ENCODE peak calls at places on chromosomes 7 and 10, in ten cellular contexts. One of them, this sample, is unnamed.

GRCh38 chr10:119742988-119743646 is 17.3 kb downstream of the INPP5F start:
- DNase-seq in SJSA1: no peak
- DNase-seq in hepatocyte: peak; percentile 55
- DNase-seq in iPS DF 6.9: no peak
- DNase-seq in stomach: no peak
- DNase-seq in transverse colon: peak; percentile 20
- DNase-seq in Panc1: no peak
- DNase-seq in upper lobe of right lung: no peak
- DNase-seq in PC-9: no peak
- DNase-seq in CD8-positive, alpha-beta memory T cell: no peak
- DNase-seq in this sample: peak; percentile 16

GRCh38 chr10:87596351-87596750 is 63.3 kb upstream of the PAPSS2 start:
- DNase-seq in transverse colon: no peak
- DNase-seq in upper lobe of right lung: no peak
- DNase-seq in iPS DF 6.9: no peak
- DNase-seq in stomach: no peak
- DNase-seq in hepatocyte: no peak
- DNase-seq in SJSA1: no peak
- DNase-seq in CD8-positive, alpha-beta memory T cell: no peak
- DNase-seq in Panc1: no peak
- DNase-seq in PC-9: no peak
- DNase-seq in this sample: no peak

GRCh38 chr10:124629410-124629809 is 114.8 kb downstream of the FAM53B start:
- DNase-seq in PC-9: no peak
- DNase-seq in stomach: no peak
- DNase-seq in upper lobe of right lung: no peak
- DNase-seq in Panc1: no peak
- DNase-seq in hepatocyte: no peak
- DNase-seq in CD8-positive, alpha-beta memory T cell: no peak
- DNase-seq in transverse colon: no peak
- DNase-seq in SJSA1: no peak
- DNase-seq in iPS DF 6.9: no peak
- DNase-seq in this sample: no peak

GRCh38 chr10:119701861-119702260 is 24.0 kb upstream of the INPP5F start:
- DNase-seq in Panc1: no peak
- DNase-seq in SJSA1: no peak
- DNase-seq in hepatocyte: no peak
- DNase-seq in upper lobe of right lung: no peak
- DNase-seq in transverse colon: no peak
- DNase-seq in PC-9: no peak
- DNase-seq in CD8-positive, alpha-beta memory T cell: no peak
- DNase-seq in iPS DF 6.9: no peak
- DNase-seq in stomach: no peak
- DNase-seq in this sample: peak; percentile 28

GRCh38 chr7:139594911-139595476 is 71.5 kb downstream of the CLEC2L start:
- DNase-seq in transverse colon: no peak
- DNase-seq in PC-9: no peak
- DNase-seq in upper lobe of right lung: no peak
- DNase-seq in stomach: no peak
- DNase-seq in Panc1: no peak
- DNase-seq in hepatocyte: no peak
- DNase-seq in SJSA1: no peak
- DNase-seq in CD8-positive, alpha-beta memory T cell: no peak
- DNase-seq in iPS DF 6.9: no peak
- DNase-seq in this sample: no peak

GRCh38 chr7:135147341-135147898 is 452 bp upstream of the TMEM140 start:
- DNase-seq in stomach: no peak
- DNase-seq in PC-9: no peak
- DNase-seq in upper lobe of right lung: no peak
- DNase-seq in SJSA1: no peak
- DNase-seq in CD8-positive, alpha-beta memory T cell: no peak
- DNase-seq in transverse colon: no peak
- DNase-seq in Panc1: peak; percentile 24
- DNase-seq in hepatocyte: peak; percentile 29
- DNase-seq in iPS DF 6.9: no peak
- DNase-seq in this sample: peak; percentile 16

GRCh38 chr7:82506702-82507101 is 63.1 kb upstream of the CACNA2D1 start:
- DNase-seq in stomach: peak; percentile 50
- DNase-seq in upper lobe of right lung: no peak
- DNase-seq in Panc1: no peak
- DNase-seq in iPS DF 6.9: no peak
- DNase-seq in CD8-positive, alpha-beta memory T cell: no peak
- DNase-seq in transverse colon: peak; percentile 9
- DNase-seq in SJSA1: peak; percentile 56
- DNase-seq in hepatocyte: peak; percentile 26
- DNase-seq in PC-9: no peak
- DNase-seq in this sample: peak; percentile 34

GRCh38 chr10:118565301-118566075 is 30.0 kb downstream of the PRLHR start:
- DNase-seq in iPS DF 6.9: no peak
- DNase-seq in stomach: no peak
- DNase-seq in transverse colon: no peak
- DNase-seq in upper lobe of right lung: no peak
- DNase-seq in PC-9: no peak
- DNase-seq in hepatocyte: no peak
- DNase-seq in Panc1: no peak
- DNase-seq in SJSA1: no peak
- DNase-seq in CD8-positive, alpha-beta memory T cell: no peak
- DNase-seq in this sample: no peak

GRCh38 chr10:43610636-43611035 is 4.4 kb downstream of the ZNF485 start:
- DNase-seq in transverse colon: no peak
- DNase-seq in PC-9: no peak
- DNase-seq in CD8-positive, alpha-beta memory T cell: no peak
- DNase-seq in upper lobe of right lung: no peak
- DNase-seq in iPS DF 6.9: no peak
- DNase-seq in hepatocyte: no peak
- DNase-seq in SJSA1: no peak
- DNase-seq in stomach: no peak
- DNase-seq in Panc1: no peak
- DNase-seq in this sample: peak; percentile 39

GRCh38 chr7:78130443-78131200 is 332.0 kb downstream of the PHTF2 start:
- DNase-seq in stomach: no peak
- DNase-seq in iPS DF 6.9: no peak
- DNase-seq in CD8-positive, alpha-beta memory T cell: no peak
- DNase-seq in SJSA1: no peak
- DNase-seq in Panc1: no peak
- DNase-seq in transverse colon: no peak
- DNase-seq in upper lobe of right lung: peak; percentile 67
- DNase-seq in hepatocyte: no peak
- DNase-seq in PC-9: no peak
- DNase-seq in this sample: no peak

GRCh38 chr10:17001961-17002749 is 127.5 kb downstream of the CUBN start:
- DNase-seq in Panc1: no peak
- DNase-seq in SJSA1: no peak
- DNase-seq in hepatocyte: no peak
- DNase-seq in iPS DF 6.9: no peak
- DNase-seq in CD8-positive, alpha-beta memory T cell: peak; percentile 60
- DNase-seq in transverse colon: peak; percentile 33
- DNase-seq in PC-9: no peak
- DNase-seq in stomach: no peak
- DNase-seq in upper lobe of right lung: no peak
- DNase-seq in this sample: peak; percentile 96

GRCh38 chr10:61176428-61176827 is 232.4 kb upstream of the RHOBTB1 start:
- DNase-seq in transverse colon: no peak
- DNase-seq in iPS DF 6.9: no peak
- DNase-seq in hepatocyte: no peak
- DNase-seq in PC-9: no peak
- DNase-seq in CD8-positive, alpha-beta memory T cell: no peak
- DNase-seq in SJSA1: no peak
- DNase-seq in upper lobe of right lung: no peak
- DNase-seq in Panc1: no peak
- DNase-seq in stomach: no peak
- DNase-seq in this sample: no peak
- H3K27ac ChIP-seq in transverse colon: no peak overlapping the region
- H3K27ac ChIP-seq in iPS DF 6.9: no peak overlapping the region
- H3K27ac ChIP-seq in hepatocyte: peak overlapping the region; percentile 56
- H3K27ac ChIP-seq in PC-9: no peak overlapping the region
- H3K27ac ChIP-seq in CD8-positive, alpha-beta memory T cell: no peak overlapping the region
- H3K27ac ChIP-seq in SJSA1: no peak overlapping the region
- H3K27ac ChIP-seq in upper lobe of right lung: no peak overlapping the region
- H3K27ac ChIP-seq in Panc1: no peak overlapping the region
- H3K27ac ChIP-seq in stomach: no peak overlapping the region
- H3K27ac ChIP-seq in this sample: no peak overlapping the region

GRCh38 chr10:1058017-1058416 is 1.8 kb downstream of the WDR37 start:
- DNase-seq in CD8-positive, alpha-beta memory T cell: no peak
- DNase-seq in PC-9: no peak
- DNase-seq in stomach: no peak
- DNase-seq in iPS DF 6.9: no peak
- DNase-seq in hepatocyte: no peak
- DNase-seq in transverse colon: no peak
- DNase-seq in upper lobe of right lung: no peak
- DNase-seq in Panc1: no peak
- DNase-seq in SJSA1: no peak
- DNase-seq in this sample: no peak
- H3K4me3 ChIP-seq in CD8-positive, alpha-beta memory T cell: peak overlapping the region; percentile 88
- H3K4me3 ChIP-seq in PC-9: peak overlapping the region; percentile 96
- H3K4me3 ChIP-seq in stomach: peak overlapping the region; percentile 77
- H3K4me3 ChIP-seq in iPS DF 6.9: no peak overlapping the region
- H3K4me3 ChIP-seq in hepatocyte: no peak overlapping the region
- H3K4me3 ChIP-seq in transverse colon: no peak overlapping the region
- H3K4me3 ChIP-seq in upper lobe of right lung: no peak overlapping the region
- H3K4me3 ChIP-seq in Panc1: no peak overlapping the region
- H3K4me3 ChIP-seq in SJSA1: peak overlapping the region; percentile 98
- H3K4me3 ChIP-seq in this sample: no peak overlapping the region

DNA sequence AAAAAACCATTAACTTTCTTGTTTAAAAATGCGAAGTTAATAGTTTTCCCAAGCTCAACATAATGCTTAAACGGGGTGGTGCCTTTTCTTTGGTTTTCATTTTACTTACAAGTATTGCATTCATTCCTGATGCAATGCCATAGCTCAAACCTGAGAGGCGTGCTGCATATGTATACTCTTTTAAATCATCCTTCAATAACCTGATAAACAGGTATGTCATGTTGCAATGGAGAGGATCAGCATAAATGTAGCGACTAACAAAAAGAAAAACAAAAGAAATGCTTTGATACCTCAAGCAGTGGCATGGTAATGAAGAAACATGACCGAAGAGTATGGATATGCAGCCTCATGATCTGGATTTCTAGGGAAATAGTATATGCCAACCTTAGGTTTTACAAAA is 95.4 kb downstream of the IDE start:
- DNase-seq in Panc1: no peak
- DNase-seq in PC-9: no peak
- DNase-seq in hepatocyte: no peak
- DNase-seq in transverse colon: no peak
- DNase-seq in upper lobe of right lung: no peak
- DNase-seq in stomach: no peak
- DNase-seq in SJSA1: no peak
- DNase-seq in CD8-positive, alpha-beta memory T cell: no peak
- DNase-seq in iPS DF 6.9: no peak
- DNase-seq in this sample: no peak
- H3K36me3 ChIP-seq in Panc1: peaks cover 18% of the 10 kb centered on the region
- H3K36me3 ChIP-seq in PC-9: peaks cover 5% of the 10 kb centered on the region
- H3K36me3 ChIP-seq in hepatocyte: no peaks in the 10 kb centered on the region
- H3K36me3 ChIP-seq in transverse colon: no peaks in the 10 kb centered on the region
- H3K36me3 ChIP-seq in upper lobe of right lung: peaks cover 87% of the 10 kb centered on the region
- H3K36me3 ChIP-seq in stomach: peaks cover 7% of the 10 kb centered on the region
- H3K36me3 ChIP-seq in SJSA1: peaks cover 56% of the 10 kb centered on the region
- H3K36me3 ChIP-seq in CD8-positive, alpha-beta memory T cell: peaks cover 17% of the 10 kb centered on the region
- H3K36me3 ChIP-seq in iPS DF 6.9: no peaks in the 10 kb centered on the region
- H3K36me3 ChIP-seq in this sample: peaks cover 5% of the 10 kb centered on the region

GRCh38 chr10:100895896-100896295 is 16.9 kb upstream of the SLF2 start:
- DNase-seq in hepatocyte: no peak
- DNase-seq in transverse colon: no peak
- DNase-seq in upper lobe of right lung: no peak
- DNase-seq in PC-9: no peak
- DNase-seq in SJSA1: no peak
- DNase-seq in stomach: no peak
- DNase-seq in iPS DF 6.9: no peak
- DNase-seq in Panc1: no peak
- DNase-seq in CD8-positive, alpha-beta memory T cell: no peak
- DNase-seq in this sample: no peak
- H3K27ac ChIP-seq in hepatocyte: no peak overlapping the region
- H3K27ac ChIP-seq in transverse colon: peak overlapping the region; percentile 64
- H3K27ac ChIP-seq in upper lobe of right lung: no peak overlapping the region
- H3K27ac ChIP-seq in PC-9: no peak overlapping the region
- H3K27ac ChIP-seq in SJSA1: no peak overlapping the region
- H3K27ac ChIP-seq in stomach: no peak overlapping the region
- H3K27ac ChIP-seq in iPS DF 6.9: no peak overlapping the region
- H3K27ac ChIP-seq in Panc1: no peak overlapping the region
- H3K27ac ChIP-seq in CD8-positive, alpha-beta memory T cell: no peak overlapping the region
- H3K27ac ChIP-seq in this sample: no peak overlapping the region